ENCODE peak calls at places on chromosomes 2 and 18, in five cellular contexts. Y is psoas muscle, F is adrenal gland, H is A549, I is cardiac fibroblast. D is an unnamed sample.

GRCh38 chr2:7191927-7192326 is 274.7 kb downstream of the RNF144A start:
- DNase-seq in Y (no peak), F (no peak), H (peak), I (peak), D (peak)

GRCh38 chr2:220628252-220628651 is 943.9 kb downstream of the EPHA4 start:
- DNase-seq in Y (no peak), F (no peak), H (no peak), I (no peak), D (no peak)

GRCh38 chr2:61789807-61790602 is 63.9 kb downstream of the FAM161A start:
- DNase-seq in Y (no peak), F (no peak), H (no peak), I (no peak), D (no peak)

GRCh38 chr2:177506506-177506905 is 113.9 kb downstream of the AGPS start:
- DNase-seq in Y (no peak), F (no peak), H (no peak), I (no peak), D (no peak)

GRCh38 chr2:191799526-191799925 is 47.4 kb downstream of the CAVIN2 start:
- DNase-seq in Y (no peak), F (no peak), H (no peak), I (no peak), D (no peak)

GRCh38 chr2:222887124-222887523 is 26.3 kb downstream of the ACSL3 start:
- DNase-seq in Y (no peak), F (no peak), H (no peak), I (peak), D (no peak)

GRCh38 chr2:150438654-150439053 is 48.8 kb downstream of the RND3 start:
- DNase-seq in Y (no peak), F (no peak), H (no peak), I (no peak), D (no peak)

GRCh38 chr2:88082781-88083180 is 15.2 kb downstream of the SMYD1 start:
- DNase-seq in Y (no peak), F (no peak), H (no peak), I (no peak), D (no peak)

GRCh38 chr2:26008851-26009566 is 24.9 kb upstream of the RAB10 start:
- DNase-seq in Y (peak), F (peak), H (peak), I (peak), D (peak)

GRCh38 chr2:99397251-99397920 is 60.2 kb downstream of the EIF5B start:
- DNase-seq in Y (no peak), F (no peak), H (no peak), I (no peak), D (no peak)

GRCh38 chr2:71460595-71461303 is 7.4 kb downstream of the DYSF start:
- DNase-seq in Y (peak), F (no peak), H (peak), I (peak), D (no peak)

GRCh38 chr2:171272039-171272438 is 111.3 kb upstream of the TLK1 start:
- DNase-seq in Y (no peak), F (peak), H (peak), I (peak), D (peak)

GRCh38 chr2:114753145-114753544 is 310.7 kb downstream of the DPP10 start:
- DNase-seq in Y (no peak), F (no peak), H (no peak), I (no peak), D (no peak)

GRCh38 chr2:54041135-54041534 is 70.3 kb upstream of the PSME4 start:
- DNase-seq in Y (peak), F (no peak), H (no peak), I (peak), D (no peak)

GRCh38 chr2:36941867-36942266 is 24.5 kb downstream of the STRN start:
- DNase-seq in Y (no peak), F (no peak), H (no peak), I (no peak), D (no peak)

GRCh38 chr2:223692227-223692947 is 90.2 kb upstream of the SCG2 start:
- DNase-seq in Y (no peak), F (peak), H (peak), I (peak), D (no peak)

GRCh38 chr18:33469699-33470098 is 29.2 kb upstream of the CCDC178 start:
- DNase-seq in Y (no peak), F (no peak), H (no peak), I (peak), D (no peak)

GRCh38 chr18:78936251-78937005 is 43.2 kb upstream of the SALL3 start:
- DNase-seq in Y (no peak), F (no peak), H (no peak), I (no peak), D (no peak)

GRCh38 chr18:11962586-11962985 is 18.7 kb upstream of the IMPA2 start:
- DNase-seq in Y (no peak), F (no peak), H (no peak), I (no peak), D (no peak)

GRCh38 chr18:11960743-11961380 is 20.4 kb upstream of the IMPA2 start:
- DNase-seq in Y (no peak), F (no peak), H (no peak), I (no peak), D (no peak)

GRCh38 chr18:11963991-11964484 is 17.3 kb upstream of the IMPA2 start:
- DNase-seq in Y (no peak), F (no peak), H (no peak), I (peak), D (no peak)
- TF ChIP-seq CTCF in Y (no peak), F (no peak), H (no peak), I (peak), D (peak)

DNA sequence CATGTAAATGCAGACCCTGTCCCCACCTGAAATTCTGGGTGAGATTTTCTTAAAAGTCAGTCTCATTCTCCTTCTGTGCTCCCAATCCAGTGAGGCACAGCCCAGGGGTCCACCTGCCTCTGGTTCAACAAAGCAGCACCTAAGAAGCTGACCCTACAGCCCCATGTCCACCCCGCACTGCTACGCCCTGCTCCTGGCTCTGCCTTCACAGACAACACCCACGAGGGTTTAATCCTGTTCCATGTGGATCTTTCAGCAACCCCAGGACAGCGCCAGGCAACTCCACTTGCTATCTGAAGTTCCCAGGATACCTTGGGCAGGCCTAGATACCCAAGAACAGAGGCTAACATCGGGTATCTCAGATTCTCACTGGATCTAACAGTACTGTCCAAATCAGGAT is 44.9 kb downstream of the HDLBP start:
- DNase-seq in Y (no peak), F (no peak), H (no peak), I (no peak), D (no peak)
- H3K4me3 ChIP-seq in Y (peak), F (no peak), H (no peak), I (peak), D (peak)

GRCh38 chr2:238160206-238161129 is 1.7 kb downstream of the ERFE start:
- DNase-seq in Y (peak), F (no peak), H (no peak), I (peak), D (no peak)
- TF ChIP-seq CTCF in Y (peak), F (no peak), H (peak), I (peak), D (peak)

GRCh38 chr2:40168546-40168945 is 283.3 kb downstream of the SLC8A1 start:
- DNase-seq in Y (no peak), F (no peak), H (no peak), I (no peak), D (no peak)
- H3K4me3 ChIP-seq in Y (no peak), F (no peak), H (no peak), I (no peak), D (no peak)

DNA sequence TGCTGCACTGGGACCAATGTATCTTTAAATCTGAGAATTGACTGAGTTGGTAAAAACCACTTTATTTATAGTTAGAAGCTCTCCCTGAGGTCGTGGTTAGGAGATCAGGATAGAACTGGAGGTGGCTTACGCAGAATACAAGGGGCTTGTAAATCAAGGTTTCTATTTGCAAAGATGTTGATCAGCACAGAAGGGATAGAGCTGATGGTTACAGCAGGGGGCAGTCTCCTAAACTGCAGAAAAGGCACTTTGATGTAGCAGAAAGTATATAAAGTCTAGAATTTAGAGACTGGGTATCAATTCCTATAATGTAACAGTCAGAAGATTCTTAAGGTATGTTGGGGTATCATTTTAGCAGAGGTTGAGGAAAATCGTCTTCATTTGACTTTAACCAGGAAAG is 25.2 kb upstream of the ACVR1 start:
- DNase-seq in Y (no peak), F (no peak), H (no peak), I (no peak), D (no peak)
- TF ChIP-seq CTCF in Y (no peak), F (peak), H (peak), I (peak), D (peak)

DNA sequence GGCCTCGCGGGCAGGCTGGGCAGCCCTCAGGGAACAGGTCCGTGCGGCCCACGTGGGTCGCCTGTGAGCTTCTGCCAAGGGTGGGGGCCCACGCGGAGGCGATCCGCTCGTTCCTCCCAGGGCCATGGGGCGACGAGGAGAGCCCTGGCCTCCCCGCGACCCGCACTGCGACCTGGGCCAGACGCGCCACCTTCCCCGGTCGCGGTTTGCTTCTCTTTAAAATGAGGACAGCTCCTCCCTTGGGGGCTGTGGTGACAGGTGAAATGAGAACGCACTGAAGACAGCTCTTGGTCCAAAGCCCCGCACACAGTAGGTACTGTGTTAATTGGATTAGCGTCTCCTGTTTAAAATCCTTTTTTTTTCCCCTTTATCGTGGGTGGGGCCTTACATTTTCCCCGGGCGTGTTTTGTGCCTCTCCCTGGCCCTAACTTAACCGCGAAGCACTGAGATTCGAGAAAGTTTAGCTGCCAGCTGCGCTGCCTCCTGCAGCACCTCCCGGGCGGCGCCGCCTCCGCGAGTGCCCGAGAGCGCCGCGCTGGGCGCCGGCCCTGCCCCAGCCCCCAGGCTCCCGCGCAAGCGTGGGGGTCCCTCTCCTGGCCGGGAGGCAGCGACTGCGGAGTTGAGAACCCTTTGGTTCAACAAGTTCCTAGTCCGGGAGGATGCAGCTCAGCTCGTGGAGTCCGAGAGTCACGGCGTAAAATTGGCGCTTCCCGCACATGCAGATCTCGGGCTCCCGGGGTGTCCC is 1.1 kb downstream of the HPCAL1 start:
- DNase-seq in Y (no peak), F (peak), H (no peak), I (peak), D (no peak)
- H3K4me3 ChIP-seq in Y (peak), F (peak), H (peak), I (peak), D (peak)

DNA sequence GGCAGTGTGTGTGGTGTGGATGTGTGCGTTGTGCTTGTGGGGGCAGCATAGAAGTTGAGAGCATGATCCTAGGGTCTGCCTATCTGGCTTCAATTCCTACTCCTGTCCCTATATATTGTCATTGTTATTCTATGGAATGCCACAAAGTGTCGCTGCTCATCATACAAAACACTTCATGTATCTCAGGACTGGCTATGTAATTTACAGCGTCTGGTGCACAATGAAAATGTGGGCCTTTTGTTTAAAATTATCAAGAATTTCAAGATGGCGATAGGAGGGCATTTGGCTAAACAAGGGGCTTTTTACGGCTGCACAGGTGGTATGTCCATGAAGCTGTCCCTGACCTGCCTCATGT is 3.4 kb downstream of the SERPINB2 start:
- DNase-seq in Y (no peak), F (no peak), H (peak), I (peak), D (no peak)
- TF ChIP-seq CTCF in Y (no peak), F (no peak), H (peak), I (no peak), D (no peak)

DNA sequence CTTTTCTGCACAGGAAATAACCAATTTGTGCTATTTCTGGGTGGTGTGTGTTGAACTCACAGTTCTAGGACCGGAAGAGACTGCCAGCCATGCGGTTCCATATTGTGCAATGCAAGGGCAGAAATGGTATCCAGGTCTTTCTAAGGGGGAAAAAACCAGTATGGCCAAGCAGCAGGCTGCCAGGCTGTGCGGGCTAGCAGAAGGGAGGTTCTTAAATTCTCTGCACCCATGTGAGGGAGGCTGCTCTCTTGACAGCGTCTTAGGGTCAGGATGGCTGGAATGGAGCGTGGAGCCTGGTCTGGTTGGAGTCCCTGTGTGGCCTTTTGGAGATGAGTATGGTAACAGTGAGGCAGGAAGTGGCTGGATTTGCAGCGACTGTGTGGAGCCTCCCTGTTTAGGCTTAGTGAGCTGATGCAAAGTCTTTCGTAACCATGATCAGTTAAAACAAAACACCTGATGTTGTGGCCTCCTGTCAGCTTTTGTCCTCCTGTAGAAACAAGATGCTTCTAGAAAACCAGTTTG is 52.6 kb downstream of the NCK2 start:
- DNase-seq in Y (no peak), F (peak), H (no peak), I (peak), D (no peak)
- H3K4me3 ChIP-seq in Y (no peak), F (no peak), H (no peak), I (no peak), D (no peak)

GRCh38 chr2:46977899-46978298 is 62.3 kb upstream of the MCFD2 start:
- DNase-seq in Y (no peak), F (peak), H (no peak), I (no peak), D (no peak)

GRCh38 chr2:46977266-46977665 is 61.7 kb upstream of the MCFD2 start:
- DNase-seq in Y (no peak), F (no peak), H (no peak), I (no peak), D (no peak)

GRCh38 chr2:46974659-46975058 is 59.1 kb upstream of the MCFD2 start:
- DNase-seq in Y (no peak), F (no peak), H (no peak), I (no peak), D (no peak)

GRCh38 chr2:46978696-46979095 is 63.1 kb upstream of the MCFD2 start:
- DNase-seq in Y (no peak), F (no peak), H (no peak), I (no peak), D (no peak)

GRCh38 chr2:46976556-46976955 is 61.0 kb upstream of the MCFD2 start:
- DNase-seq in Y (no peak), F (no peak), H (no peak), I (no peak), D (no peak)
- TF ChIP-seq CTCF in Y (no peak), F (no peak), H (no peak), I (no peak), D (no peak)

GRCh38 chr18:76453057-76453561 is 41.9 kb downstream of the ZNF516 start:
- DNase-seq in Y (no peak), F (no peak), H (no peak), I (no peak), D (no peak)
- H3K4me3 ChIP-seq in Y (peak), F (no peak), H (no peak), I (no peak), D (no peak)